ENCODE peak calls at places on chromosome X, in six cellular contexts. O is fibroblast of villous mesenchyme; E is stimulated activated CD8-positive, alpha-beta memory T cell treated with anti-CD3 and anti-CD28 coated beads, Interleukin-12 subunit alpha, Interleukin-12 subunit beta, amount 100 ng/mL, for 4 hours; C is HTR-8/SVneo; R is caudate nucleus; V is SJSA1. Z is an unnamed sample.

GRCh38 chrX:105829006-105829405 is 6.7 kb downstream of the NRK start:
- DNase-seq in R (no peak), O (no peak), E (no peak), C (no peak), V (no peak), Z (no peak)

GRCh38 chrX:153989971-153990655 is 17.6 kb downstream of the TMEM187 start:
- DNase-seq in V (no peak), C (no peak), O (no peak), E (no peak), R (no peak), Z (no peak)

GRCh38 chrX:9905721-9906120 is 61.4 kb upstream of the CLDN34 start:
- DNase-seq in C (no peak), O (no peak), R (no peak), V (no peak), E (no peak), Z (no peak)

GRCh38 chrX:110944323-110944761 is 148.7 kb upstream of the CHRDL1 start:
- DNase-seq in O (no peak), R (peak; percentile 0), C (no peak), E (no peak), V (no peak), Z (peak; percentile 25)

GRCh38 chrX:2145672-2146412 is 354.9 kb downstream of the DHRSX start:
- DNase-seq in R (no peak), O (no peak), E (no peak), V (no peak), C (no peak), Z (no peak)

GRCh38 chrX:135737361-135738071 is 24.1 kb downstream of the CT45A1 start:
- DNase-seq in C (no peak), O (peak; percentile 0), V (no peak), E (no peak), R (no peak), Z (no peak)

GRCh38 chrX:153456161-153456560 is 10.3 kb upstream of the TREX2 start:
- DNase-seq in C (no peak), E (no peak), V (no peak), R (no peak), O (no peak), Z (peak; percentile 63)

GRCh38 chrX:119618439-119618838 is 12.2 kb upstream of the NKRF start:
- DNase-seq in V (no peak), O (no peak), E (no peak), C (no peak), R (no peak), Z (no peak)

GRCh38 chrX:41664307-41665299 is 24.2 kb upstream of the GPR34 start:
- DNase-seq in O (peak; percentile 7), C (no peak), R (no peak), V (no peak), E (no peak), Z (no peak)

GRCh38 chrX:79477691-79478090 is 110.6 kb upstream of the ITM2A start:
- DNase-seq in V (no peak), C (no peak), E (no peak), R (no peak), O (no peak), Z (no peak)

GRCh38 chrX:1137531-1137930 is 74.9 kb downstream of the CRLF2 start:
- DNase-seq in O (no peak), E (no peak), C (no peak), R (no peak), V (no peak), Z (no peak)

GRCh38 chrX:49037883-49038475 is 5.2 kb downstream of the TFE3 start:
- DNase-seq in O (peak; percentile 58), R (no peak), V (no peak), E (no peak), C (no peak), Z (no peak)

Z was measured in posterior cingulate gyrus.